ENCODE peak calls at places on chromosomes 1 and 21, in four cellular contexts. O is ELR; Y is activated CD8-positive, alpha-beta memory T cell treated with anti-CD3 and anti-CD28 coated beads for 1 hour; W is stimulated activated CD4-positive, alpha-beta T cell treated with anti-CD3 and anti-CD28 coated beads, TNF-alpha, amount 100 ng/mL, for 4 hours. U is an unnamed sample.

GRCh38 chr21:27590271-27590670 is 623.4 kb upstream of the ADAMTS5 start:
- DNase-seq in W (no peak), Y (no peak), O (peak), U (no peak)

GRCh38 chr1:116365857-116366256 is 7.2 kb upstream of the ATP1A1 start:
- DNase-seq in Y (no peak), O (no peak), W (no peak), U (no peak)

GRCh38 chr1:68725353-68725752 is 228.5 kb upstream of the DEPDC1 start:
- DNase-seq in Y (no peak), O (no peak), W (no peak), U (no peak)

GRCh38 chr1:212909652-212910063 is 40.7 kb upstream of the VASH2 start:
- DNase-seq in O (no peak), Y (no peak), W (no peak), U (no peak)

GRCh38 chr1:18093193-18093592 is 14.4 kb upstream of the IGSF21 start:
- DNase-seq in O (no peak), Y (no peak), W (no peak), U (no peak)

GRCh38 chr1:37472281-37472680 is 2.1 kb upstream of the ZC3H12A start:
- DNase-seq in Y (no peak), O (no peak), W (no peak), U (no peak)

GRCh38 chr1:226420860-226421259 is 13.0 kb upstream of the PARP1 start:
- DNase-seq in W (no peak), O (no peak), Y (no peak), U (no peak)

GRCh38 chr1:30061292-30062204 is 661.8 kb downstream of the MATN1 start:
- DNase-seq in Y (no peak), W (no peak), O (no peak), U (no peak)

GRCh38 chr1:38436006-38436405 is 389.4 kb upstream of the POU3F1 start:
- DNase-seq in Y (no peak), W (no peak), O (no peak), U (no peak)

GRCh38 chr1:41423511-41424191 is 60.8 kb downstream of the EDN2 start:
- DNase-seq in Y (no peak), O (peak), W (no peak), U (no peak)

GRCh38 chr21:20729376-20729775 is 268.8 kb upstream of the NCAM2 start:
- DNase-seq in O (peak), W (no peak), Y (no peak), U (no peak)

GRCh38 chr1:24481098-24481497 is 21.5 kb upstream of the RCAN3 start:
- DNase-seq in Y (no peak), W (peak), O (no peak), U (peak)

GRCh38 chr1:34978926-34979325 is 6.2 kb downstream of the TMEM35B start:
- DNase-seq in W (no peak), Y (no peak), O (no peak), U (no peak)

GRCh38 chr1:45785583-45785982 is 17.8 kb upstream of the MAST2 start:
- DNase-seq in O (no peak), Y (no peak), W (peak), U (no peak)

GRCh38 chr1:216314369-216315095 is 108.7 kb downstream of the USH2A start:
- DNase-seq in Y (no peak), O (peak), W (no peak), U (no peak)

GRCh38 chr1:167057297-167057688 is 32.9 kb downstream of the GPA33 start:
- DNase-seq in Y (no peak), W (no peak), O (peak), U (no peak)

GRCh38 chr1:89524369-89525168 is at the start of gene LRRC8B:
- DNase-seq in W (peak), Y (peak), O (peak), U (peak)

GRCh38 chr1:171742577-171742922 is 685 bp upstream of the VAMP4 start:
- DNase-seq in W (peak), O (peak), Y (no peak), U (no peak)

GRCh38 chr21:46154155-46154954 is 1.0 kb downstream of the FTCD start:
- DNase-seq in O (no peak), Y (no peak), W (no peak), U (no peak)

GRCh38 chr1:82086739-82087138 is 286.0 kb downstream of the ADGRL2 start:
- DNase-seq in O (no peak), Y (no peak), W (no peak), U (no peak)

GRCh38 chr1:110548381-110548780 is 29.4 kb upstream of the KCNA10 start:
- DNase-seq in W (no peak), Y (no peak), O (peak), U (no peak)

GRCh38 chr1:245418029-245418428 is 263.2 kb downstream of the KIF26B start:
- DNase-seq in W (no peak), O (no peak), Y (no peak), U (no peak)

GRCh38 chr1:1003618-1004419 is 3.9 kb upstream of the HES4 start:
- DNase-seq in W (no peak), Y (no peak), O (no peak), U (peak)

GRCh38 chr1:15089244-15089992 is 64.1 kb upstream of the TMEM51 start:
- DNase-seq in W (no peak), O (no peak), Y (no peak), U (no peak)

GRCh38 chr1:85464497-85465098 is 361 bp downstream of the DDAH1 start:
- DNase-seq in O (peak), Y (no peak), W (no peak), U (peak)

GRCh38 chr1:37727186-37727585 is 34.9 kb downstream of the CDCA8 start:
- DNase-seq in W (no peak), Y (no peak), O (no peak), U (no peak)

GRCh38 chr1:1024421-1025415 is 4.8 kb downstream of the AGRN start:
- DNase-seq in Y (no peak), W (no peak), O (peak), U (no peak)

GRCh38 chr1:11736746-11737639 is 1.1 kb downstream of the AGTRAP start:
- DNase-seq in Y (no peak), O (peak), W (no peak), U (no peak)

GRCh38 chr1:169712309-169712631 is 850 bp upstream of the SELL start:
- DNase-seq in W (no peak), O (no peak), Y (no peak), U (no peak)

GRCh38 chr1:205939690-205940330 is 3.4 kb downstream of the SLC26A9 start:
- DNase-seq in O (peak), Y (no peak), W (no peak), U (peak)

GRCh38 chr21:46089285-46089684 is 8.6 kb upstream of the COL6A2 start:
- DNase-seq in W (no peak), O (no peak), Y (no peak), U (no peak)

GRCh38 chr1:38045431-38046332 is 911 bp downstream of the POU3F1 start:
- DNase-seq in O (peak), Y (no peak), W (no peak), U (no peak)

GRCh38 chr1:115505157-115505571 is 136.6 kb upstream of the VANGL1 start:
- DNase-seq in W (no peak), Y (no peak), O (no peak), U (no peak)

GRCh38 chr1:99570486-99571089 is 75.3 kb upstream of the PALMD start:
- DNase-seq in O (peak), Y (no peak), W (no peak), U (no peak)

GRCh38 chr1:33740040-33740745 is 123.7 kb upstream of the HMGB4 start:
- DNase-seq in W (no peak), Y (no peak), O (no peak), U (no peak)

GRCh38 chr1:164588388-164589341 is 29.7 kb downstream of the PBX1 start:
- DNase-seq in W (no peak), Y (no peak), O (no peak), U (no peak)